ENCODE peak calls at places on chromosomes 2 and 18, in five cellular contexts. One of them, this sample, is unnamed.

GRCh38 chr2:40240067-40240466 is 211.8 kb downstream of the SLC8A1 start:
- DNase-seq in T-helper 9 cell: no peak
- DNase-seq in LoVo: no peak
- DNase-seq in posterior vena cava: peak
- DNase-seq in COR-L47: peak
- DNase-seq in this sample: peak

GRCh38 chr18:49691177-49691608 is 122.1 kb downstream of the ACAA2 start:
- DNase-seq in T-helper 9 cell: no peak
- DNase-seq in COR-L47: no peak
- DNase-seq in LoVo: no peak
- DNase-seq in posterior vena cava: no peak
- DNase-seq in this sample: peak

GRCh38 chr18:24595556-24595955 is 135.1 kb downstream of the HRH4 start:
- DNase-seq in COR-L47: no peak
- DNase-seq in T-helper 9 cell: no peak
- DNase-seq in posterior vena cava: no peak
- DNase-seq in LoVo: no peak
- DNase-seq in this sample: no peak

GRCh38 chr18:79949571-79950439 is 1.6 kb downstream of the SLC66A2 start:
- DNase-seq in COR-L47: no peak
- DNase-seq in posterior vena cava: peak
- DNase-seq in T-helper 9 cell: no peak
- DNase-seq in LoVo: no peak
- DNase-seq in this sample: no peak

GRCh38 chr2:171136024-171136423 is 24.7 kb downstream of the TLK1 start:
- DNase-seq in LoVo: no peak
- DNase-seq in T-helper 9 cell: no peak
- DNase-seq in COR-L47: no peak
- DNase-seq in posterior vena cava: no peak
- DNase-seq in this sample: no peak

GRCh38 chr18:79944126-79944731 is 7.2 kb downstream of the SLC66A2 start:
- DNase-seq in T-helper 9 cell: no peak
- DNase-seq in COR-L47: peak
- DNase-seq in posterior vena cava: no peak
- DNase-seq in LoVo: no peak
- DNase-seq in this sample: no peak

GRCh38 chr2:235105821-235106359 is 154.1 kb downstream of the SH3BP4 start:
- DNase-seq in COR-L47: no peak
- DNase-seq in LoVo: no peak
- DNase-seq in posterior vena cava: no peak
- DNase-seq in T-helper 9 cell: no peak
- DNase-seq in this sample: peak

GRCh38 chr2:165161510-165161909 is 42.3 kb downstream of the SCN3A start:
- DNase-seq in T-helper 9 cell: no peak
- DNase-seq in LoVo: no peak
- DNase-seq in posterior vena cava: no peak
- DNase-seq in COR-L47: no peak
- DNase-seq in this sample: no peak

GRCh38 chr2:172397136-172397825 is 30.1 kb upstream of the ITGA6 start:
- DNase-seq in posterior vena cava: no peak
- DNase-seq in LoVo: no peak
- DNase-seq in T-helper 9 cell: no peak
- DNase-seq in COR-L47: no peak
- DNase-seq in this sample: no peak

GRCh38 chr2:99507964-99508818 is 18.4 kb upstream of the REV1 start:
- DNase-seq in posterior vena cava: no peak
- DNase-seq in COR-L47: peak
- DNase-seq in LoVo: no peak
- DNase-seq in T-helper 9 cell: no peak
- DNase-seq in this sample: no peak

GRCh38 chr2:69242651-69243051 is 144.4 kb downstream of the GFPT1 start:
- DNase-seq in LoVo: no peak
- DNase-seq in posterior vena cava: no peak
- DNase-seq in T-helper 9 cell: no peak
- DNase-seq in COR-L47: no peak
- DNase-seq in this sample: no peak

GRCh38 chr2:16167471-16168426 is 227.4 kb downstream of the MYCN start:
- DNase-seq in T-helper 9 cell: no peak
- DNase-seq in COR-L47: no peak
- DNase-seq in LoVo: no peak
- DNase-seq in posterior vena cava: peak
- DNase-seq in this sample: peak

This sample was measured in small intestine.